ENCODE peak calls at places on chromosomes 5 and 9, in four cellular contexts. K, H, A and L are unnamed samples. For H3K36me3, the result is how much of the 10 kb centered on the place peaks cover.

GRCh38 chr5:151619812-151620462 is 28.8 kb upstream of the FAT2 start:
- DNase-seq in A (no peak), H (no peak), K (no peak), L (no peak)

GRCh38 chr5:7686794-7687193 is 164.1 kb downstream of the CFAP90 start:
- DNase-seq in A (no peak), K (no peak), H (no peak), L (no peak)

GRCh38 chr5:125326114-125326513 is 579.7 kb upstream of the ZNF608 start:
- DNase-seq in K (peak), A (peak), H (peak), L (peak)

GRCh38 chr5:135429326-135429725 is 17.8 kb downstream of the DCANP1 start:
- DNase-seq in H (no peak), K (no peak), A (no peak), L (no peak)

GRCh38 chr9:69516353-69517322 is 155.5 kb downstream of the APBA1 start:
- DNase-seq in H (no peak), A (no peak), K (no peak), L (no peak)

GRCh38 chr5:159330131-159330530 is at the start of gene IL12B:
- DNase-seq in A (no peak), K (no peak), H (no peak), L (no peak)

GRCh38 chr9:27117489-27118135 is 8.6 kb downstream of the TEK start:
- DNase-seq in A (no peak), K (no peak), H (peak), L (peak)

GRCh38 chr5:109826426-109826825 is 136.7 kb downstream of the MAN2A1 start:
- DNase-seq in K (no peak), A (no peak), H (no peak), L (no peak)

GRCh38 chr5:32202394-32202793 is 28.3 kb upstream of the GOLPH3 start:
- DNase-seq in H (no peak), K (no peak), A (no peak), L (no peak)

GRCh38 chr5:109928046-109928445 is 238.3 kb downstream of the MAN2A1 start:
- DNase-seq in K (no peak), H (no peak), A (no peak), L (no peak)

GRCh38 chr5:137207023-137207760 is 291.9 kb downstream of the SPOCK1 start:
- DNase-seq in A (no peak), H (no peak), K (no peak), L (no peak)

GRCh38 chr5:139131062-139131856 is 66.9 kb downstream of the SIL1 start:
- DNase-seq in A (no peak), H (peak), K (peak), L (peak)

GRCh38 chr5:60357302-60357701 is 342.7 kb downstream of the DEPDC1B start:
- DNase-seq in A (peak), H (no peak), K (no peak), L (no peak)

GRCh38 chr5:31706186-31706585 is 67.3 kb downstream of the PDZD2 start:
- DNase-seq in H (no peak), K (no peak), A (no peak), L (no peak)

GRCh38 chr5:533243-534005 is 9.2 kb upstream of the SLC9A3 start:
- DNase-seq in K (no peak), A (no peak), H (no peak), L (no peak)

GRCh38 chr9:132410642-132411041 is 631 bp downstream of the CFAP77 start:
- DNase-seq in A (peak), H (no peak), K (no peak), L (no peak)

GRCh38 chr5:56986631-56986957 is 34.7 kb upstream of the MIER3 start:
- DNase-seq in A (no peak), H (no peak), K (no peak), L (no peak)

GRCh38 chr9:99106044-99106375 is 1.1 kb downstream of the TGFBR1 start:
- DNase-seq in A (no peak), K (no peak), H (no peak), L (no peak)

GRCh38 chr5:121019112-121019511 is 555.0 kb downstream of the PRR16 start:
- DNase-seq in H (no peak), A (no peak), K (no peak), L (no peak)

GRCh38 chr5:126677101-126677500 is 76.4 kb downstream of the PHAX start:
- DNase-seq in K (no peak), H (no peak), A (no peak), L (no peak)

GRCh38 chr5:43096916-43097315 is 23.8 kb upstream of the ZNF131 start:
- DNase-seq in K (no peak), A (no peak), H (no peak), L (no peak)

GRCh38 chr5:151770383-151771258 is 1.1 kb upstream of the G3BP1 start:
- DNase-seq in H (peak), K (peak), A (peak), L (peak)

GRCh38 chr5:132253008-132253441 is 4.5 kb upstream of the PDLIM4 start:
- DNase-seq in K (no peak), H (peak), A (no peak), L (no peak)

GRCh38 chr5:145568581-145568980 is 266.6 kb downstream of the PRELID2 start:
- DNase-seq in H (no peak), K (no peak), A (no peak), L (no peak)

GRCh38 chr5:36406023-36406422 is 104.3 kb upstream of the RANBP3L start:
- DNase-seq in K (no peak), H (no peak), A (no peak), L (no peak)

GRCh38 chr5:36403601-36404311 is 102.1 kb upstream of the RANBP3L start:
- DNase-seq in A (no peak), K (peak), H (no peak), L (no peak)

GRCh38 chr5:36398137-36398536 is 96.4 kb upstream of the RANBP3L start:
- DNase-seq in K (no peak), A (peak), H (no peak), L (no peak)

GRCh38 chr5:36407396-36407795 is 105.7 kb upstream of the RANBP3L start:
- DNase-seq in H (no peak), K (no peak), A (no peak), L (no peak)

DNA sequence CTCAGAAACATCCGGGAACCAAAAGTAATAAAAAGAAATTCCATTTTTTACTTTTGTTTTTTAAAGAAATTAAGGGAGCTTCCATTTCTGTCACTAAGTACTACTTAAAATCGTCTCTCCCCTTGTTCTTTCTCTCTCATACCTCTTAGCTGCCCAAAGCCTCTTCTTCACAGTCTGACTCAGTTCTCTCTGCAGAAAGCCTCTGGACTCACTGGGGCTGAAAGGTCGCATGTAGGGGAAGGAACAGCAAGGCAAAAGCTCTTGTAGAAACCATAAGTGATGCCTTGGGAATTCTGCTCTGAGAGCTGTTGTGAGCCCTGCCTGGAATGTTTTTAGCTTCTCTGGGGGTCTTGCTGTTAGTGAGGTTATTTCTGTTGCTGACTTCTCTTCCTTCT is 100.8 kb upstream of the RANBP3L start:
- DNase-seq in A (no peak), H (no peak), K (no peak), L (no peak)
- H3K36me3 ChIP-seq in A (under half), H (under half), K (under half), L (under half)

DNA sequence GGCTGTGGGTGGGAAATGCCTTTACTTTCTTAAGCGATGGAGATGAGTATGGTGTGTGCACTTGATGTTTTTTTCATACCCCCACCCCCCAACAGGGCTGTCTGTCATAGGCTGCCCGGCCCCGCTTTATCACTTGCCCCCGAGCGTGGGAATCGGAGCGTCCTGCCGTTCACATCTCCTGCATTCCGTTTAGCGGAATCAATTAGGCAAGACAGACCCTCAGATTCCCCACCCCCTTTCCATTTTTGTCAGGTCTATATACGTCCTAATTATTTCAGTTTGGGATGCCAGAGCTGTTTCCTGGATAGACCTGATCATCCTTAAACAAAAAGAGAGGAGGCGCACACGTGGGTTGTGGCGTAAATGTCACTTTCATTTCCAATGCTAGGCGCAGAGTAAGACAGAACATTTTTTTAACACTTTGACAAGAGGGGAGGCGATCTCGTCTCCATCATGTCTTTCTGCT is 217.2 kb downstream of the MEF2C start:
- DNase-seq in A (no peak), H (no peak), K (no peak), L (no peak)
- H3K4me3 ChIP-seq in A (no peak), H (no peak), K (peak), L (no peak)

DNA sequence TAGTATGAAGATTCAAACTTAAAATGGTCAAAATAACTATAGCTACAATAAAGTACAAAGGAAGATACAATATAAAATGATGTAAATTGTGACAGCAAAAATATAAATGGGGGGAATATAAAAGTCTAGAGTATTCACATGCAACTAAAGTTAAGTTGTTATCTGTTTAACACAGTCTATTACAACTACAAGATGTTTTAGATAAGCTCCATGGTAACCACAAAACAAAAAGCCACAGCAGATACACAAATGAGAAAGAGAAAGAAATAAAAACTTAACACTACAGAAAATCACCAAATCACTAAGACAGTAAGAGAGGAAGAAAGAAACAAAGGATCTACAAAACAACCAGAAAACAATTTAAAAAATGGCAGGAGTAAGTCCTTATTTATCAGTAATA is 17.0 kb upstream of the SH3TC2 start:
- DNase-seq in A (no peak), H (no peak), K (no peak), L (no peak)
- TF ChIP-seq EP300 in A (no peak), H (no peak), K (no peak), L (no peak)

DNA sequence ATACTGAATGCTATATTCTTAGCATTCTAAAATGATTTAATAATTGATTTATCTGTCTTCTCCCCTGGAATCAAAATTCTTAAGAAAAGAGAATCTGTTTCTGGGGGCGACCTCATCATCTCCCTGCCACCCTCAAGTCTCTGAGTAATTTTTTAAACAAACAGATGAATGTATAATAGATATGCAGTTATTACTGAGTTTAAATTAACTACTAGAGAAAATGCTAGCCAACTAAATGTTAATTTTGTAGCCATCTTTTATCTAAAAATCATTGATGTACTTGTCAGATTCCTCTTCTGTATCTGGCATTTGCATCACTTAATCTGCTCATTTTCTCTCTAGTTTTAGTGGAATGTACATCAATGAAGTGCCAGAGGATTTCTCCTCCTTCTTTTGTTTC is 87.5 kb downstream of the ERBIN start:
- DNase-seq in A (no peak), K (no peak), H (no peak), L (no peak)
- H3K36me3 ChIP-seq in A (under half), K (under half), H (under half), L (under half)

DNA sequence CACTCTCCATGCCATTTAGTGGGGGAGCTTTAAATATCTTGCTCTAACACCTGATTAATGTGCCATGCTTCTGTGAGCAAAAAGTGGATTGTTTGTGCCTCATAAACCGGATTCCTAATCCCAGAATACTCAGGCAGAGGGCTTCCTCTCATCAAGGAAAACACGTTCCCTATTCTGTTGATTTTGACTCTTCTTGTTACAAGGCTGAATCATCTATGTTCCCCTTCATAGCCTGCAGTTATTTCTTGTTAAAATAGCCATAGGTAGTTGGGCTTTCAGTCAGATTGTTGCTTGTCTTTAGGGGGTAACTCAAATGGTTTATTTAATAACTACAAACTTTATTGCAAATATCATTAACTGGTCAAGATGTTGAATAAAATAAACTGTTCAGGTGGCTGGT is 26.6 kb downstream of the ROPN1L start:
- DNase-seq in A (no peak), H (no peak), K (no peak), L (no peak)
- H3K4me3 ChIP-seq in A (no peak), H (no peak), K (no peak), L (no peak)

GRCh38 chr5:163436515-163436914 is 880 bp upstream of the CCNG1 start:
- DNase-seq in A (no peak), K (no peak), H (no peak), L (no peak)

GRCh38 chr5:163437011-163437308 is 435 bp upstream of the CCNG1 start:
- DNase-seq in H (no peak), A (no peak), K (no peak), L (no peak)

GRCh38 chr5:163440954-163441353 is 3.6 kb downstream of the CCNG1 start:
- DNase-seq in A (no peak), H (no peak), K (no peak), L (no peak)

GRCh38 chr5:163434410-163434866 is 3.0 kb upstream of the CCNG1 start:
- DNase-seq in H (peak), A (no peak), K (no peak), L (peak)

GRCh38 chr5:163437309-163438182 is at the start of gene CCNG1:
- DNase-seq in A (peak), K (peak), H (peak), L (peak)
- TF ChIP-seq EP300 in A (no peak), K (peak), H (no peak), L (no peak)